ENCODE peak calls at places on chromosomes 3 and 15, in nine cellular contexts. One of them, this sample, is unnamed.

GRCh38 chr15:86231864-86232801 is 152.5 kb downstream of the AGBL1 start:
- DNase-seq in progenitor cell of endocrine pancreas: no peak
- DNase-seq in tibial nerve: no peak
- DNase-seq in BJ: no peak
- DNase-seq in ovary: no peak
- DNase-seq in osteocyte: no peak
- DNase-seq in CD4-positive, alpha-beta T cell: no peak
- DNase-seq in WTC11: peak
- DNase-seq in endothelial cell: peak
- DNase-seq in this sample: no peak

GRCh38 chr3:8525893-8526292 is 24.3 kb downstream of the LMCD1 start:
- DNase-seq in tibial nerve: no peak
- DNase-seq in BJ: no peak
- DNase-seq in osteocyte: no peak
- DNase-seq in CD4-positive, alpha-beta T cell: no peak
- DNase-seq in endothelial cell: no peak
- DNase-seq in progenitor cell of endocrine pancreas: no peak
- DNase-seq in WTC11: no peak
- DNase-seq in ovary: no peak
- DNase-seq in this sample: no peak

GRCh38 chr3:121870710-121871109 is 23.5 kb upstream of the SLC15A2 start:
- DNase-seq in endothelial cell: no peak
- DNase-seq in BJ: no peak
- DNase-seq in tibial nerve: no peak
- DNase-seq in ovary: no peak
- DNase-seq in WTC11: no peak
- DNase-seq in osteocyte: no peak
- DNase-seq in CD4-positive, alpha-beta T cell: no peak
- DNase-seq in progenitor cell of endocrine pancreas: no peak
- DNase-seq in this sample: no peak

GRCh38 chr3:9852528-9852927 is 8.7 kb upstream of the RPUSD3 start:
- DNase-seq in BJ: no peak
- DNase-seq in endothelial cell: no peak
- DNase-seq in WTC11: no peak
- DNase-seq in progenitor cell of endocrine pancreas: no peak
- DNase-seq in CD4-positive, alpha-beta T cell: no peak
- DNase-seq in ovary: no peak
- DNase-seq in tibial nerve: no peak
- DNase-seq in osteocyte: no peak
- DNase-seq in this sample: no peak

GRCh38 chr3:47250309-47251060 is 32.1 kb downstream of the KIF9 start:
- DNase-seq in tibial nerve: peak
- DNase-seq in ovary: no peak
- DNase-seq in BJ: no peak
- DNase-seq in CD4-positive, alpha-beta T cell: no peak
- DNase-seq in WTC11: peak
- DNase-seq in osteocyte: no peak
- DNase-seq in progenitor cell of endocrine pancreas: no peak
- DNase-seq in endothelial cell: peak
- DNase-seq in this sample: no peak

GRCh38 chr3:166570136-166570535 is 732.9 kb upstream of the BCHE start:
- DNase-seq in osteocyte: no peak
- DNase-seq in WTC11: no peak
- DNase-seq in ovary: no peak
- DNase-seq in tibial nerve: no peak
- DNase-seq in BJ: no peak
- DNase-seq in endothelial cell: no peak
- DNase-seq in progenitor cell of endocrine pancreas: no peak
- DNase-seq in CD4-positive, alpha-beta T cell: no peak
- DNase-seq in this sample: no peak

GRCh38 chr3:50607271-50608091 is 4.1 kb downstream of the CISH start:
- DNase-seq in ovary: no peak
- DNase-seq in progenitor cell of endocrine pancreas: no peak
- DNase-seq in WTC11: no peak
- DNase-seq in BJ: no peak
- DNase-seq in endothelial cell: no peak
- DNase-seq in osteocyte: no peak
- DNase-seq in tibial nerve: no peak
- DNase-seq in CD4-positive, alpha-beta T cell: no peak
- DNase-seq in this sample: no peak

GRCh38 chr15:35722506-35722905 is 176.5 kb upstream of the DPH6 start:
- DNase-seq in progenitor cell of endocrine pancreas: no peak
- DNase-seq in BJ: no peak
- DNase-seq in WTC11: no peak
- DNase-seq in ovary: no peak
- DNase-seq in tibial nerve: no peak
- DNase-seq in CD4-positive, alpha-beta T cell: no peak
- DNase-seq in osteocyte: no peak
- DNase-seq in endothelial cell: no peak
- DNase-seq in this sample: no peak

GRCh38 chr3:44969170-44969569 is 6.8 kb downstream of the ZDHHC3 start:
- DNase-seq in CD4-positive, alpha-beta T cell: no peak
- DNase-seq in BJ: no peak
- DNase-seq in tibial nerve: no peak
- DNase-seq in progenitor cell of endocrine pancreas: no peak
- DNase-seq in WTC11: no peak
- DNase-seq in ovary: no peak
- DNase-seq in endothelial cell: no peak
- DNase-seq in osteocyte: no peak
- DNase-seq in this sample: no peak

GRCh38 chr15:91866371-91866905 is 12.9 kb downstream of the SLCO3A1 start:
- DNase-seq in endothelial cell: no peak
- DNase-seq in tibial nerve: no peak
- DNase-seq in CD4-positive, alpha-beta T cell: no peak
- DNase-seq in WTC11: no peak
- DNase-seq in progenitor cell of endocrine pancreas: no peak
- DNase-seq in BJ: no peak
- DNase-seq in osteocyte: no peak
- DNase-seq in ovary: peak
- DNase-seq in this sample: no peak

GRCh38 chr3:2735392-2735894 is 374.7 kb downstream of the IL5RA start:
- DNase-seq in CD4-positive, alpha-beta T cell: no peak
- DNase-seq in ovary: no peak
- DNase-seq in WTC11: no peak
- DNase-seq in osteocyte: no peak
- DNase-seq in endothelial cell: no peak
- DNase-seq in BJ: no peak
- DNase-seq in tibial nerve: no peak
- DNase-seq in progenitor cell of endocrine pancreas: no peak
- DNase-seq in this sample: no peak

GRCh38 chr3:120182613-120183524 is 88.6 kb upstream of the GSK3B start:
- DNase-seq in BJ: no peak
- DNase-seq in WTC11: no peak
- DNase-seq in tibial nerve: no peak
- DNase-seq in CD4-positive, alpha-beta T cell: no peak
- DNase-seq in osteocyte: peak
- DNase-seq in progenitor cell of endocrine pancreas: no peak
- DNase-seq in ovary: no peak
- DNase-seq in endothelial cell: no peak
- DNase-seq in this sample: no peak

GRCh38 chr3:45677045-45677436 is 12.2 kb upstream of the SACM1L start:
- DNase-seq in progenitor cell of endocrine pancreas: no peak
- DNase-seq in osteocyte: no peak
- DNase-seq in ovary: peak
- DNase-seq in WTC11: no peak
- DNase-seq in CD4-positive, alpha-beta T cell: peak
- DNase-seq in tibial nerve: no peak
- DNase-seq in BJ: peak
- DNase-seq in endothelial cell: peak
- DNase-seq in this sample: no peak

GRCh38 chr3:54999801-55000200 is 71.9 kb upstream of the LRTM1 start:
- DNase-seq in WTC11: no peak
- DNase-seq in osteocyte: no peak
- DNase-seq in progenitor cell of endocrine pancreas: no peak
- DNase-seq in BJ: no peak
- DNase-seq in endothelial cell: no peak
- DNase-seq in ovary: no peak
- DNase-seq in tibial nerve: no peak
- DNase-seq in CD4-positive, alpha-beta T cell: no peak
- DNase-seq in this sample: no peak

GRCh38 chr15:67833504-67834248 is 6.2 kb downstream of the RNU6-1 start:
- DNase-seq in progenitor cell of endocrine pancreas: no peak
- DNase-seq in tibial nerve: no peak
- DNase-seq in ovary: no peak
- DNase-seq in WTC11: peak
- DNase-seq in osteocyte: peak
- DNase-seq in CD4-positive, alpha-beta T cell: peak
- DNase-seq in endothelial cell: peak
- DNase-seq in BJ: no peak
- DNase-seq in this sample: peak

GRCh38 chr3:7144696-7145308 is 283.9 kb downstream of the GRM7 start:
- DNase-seq in osteocyte: no peak
- DNase-seq in BJ: no peak
- DNase-seq in ovary: no peak
- DNase-seq in WTC11: peak
- DNase-seq in progenitor cell of endocrine pancreas: no peak
- DNase-seq in endothelial cell: peak
- DNase-seq in CD4-positive, alpha-beta T cell: no peak
- DNase-seq in tibial nerve: no peak
- DNase-seq in this sample: no peak

GRCh38 chr15:44971036-44971435 is 14.5 kb downstream of the TERB2 start:
- DNase-seq in BJ: no peak
- DNase-seq in endothelial cell: no peak
- DNase-seq in ovary: no peak
- DNase-seq in WTC11: no peak
- DNase-seq in CD4-positive, alpha-beta T cell: no peak
- DNase-seq in tibial nerve: no peak
- DNase-seq in osteocyte: no peak
- DNase-seq in progenitor cell of endocrine pancreas: no peak
- DNase-seq in this sample: no peak

GRCh38 chr3:52851348-52851747 is 16.5 kb upstream of the MUSTN1 start:
- DNase-seq in BJ: no peak
- DNase-seq in endothelial cell: peak
- DNase-seq in progenitor cell of endocrine pancreas: peak
- DNase-seq in ovary: no peak
- DNase-seq in WTC11: peak
- DNase-seq in osteocyte: no peak
- DNase-seq in CD4-positive, alpha-beta T cell: peak
- DNase-seq in tibial nerve: no peak
- DNase-seq in this sample: no peak

GRCh38 chr3:153829596-153830170 is 291.5 kb upstream of the ARHGEF26 start:
- DNase-seq in CD4-positive, alpha-beta T cell: no peak
- DNase-seq in tibial nerve: no peak
- DNase-seq in progenitor cell of endocrine pancreas: no peak
- DNase-seq in BJ: no peak
- DNase-seq in WTC11: no peak
- DNase-seq in endothelial cell: no peak
- DNase-seq in ovary: no peak
- DNase-seq in osteocyte: no peak
- DNase-seq in this sample: no peak

GRCh38 chr15:53716909-53717878 is 42.3 kb downstream of the WDR72 start:
- DNase-seq in osteocyte: no peak
- DNase-seq in tibial nerve: no peak
- DNase-seq in WTC11: no peak
- DNase-seq in progenitor cell of endocrine pancreas: no peak
- DNase-seq in endothelial cell: no peak
- DNase-seq in BJ: no peak
- DNase-seq in CD4-positive, alpha-beta T cell: no peak
- DNase-seq in ovary: no peak
- DNase-seq in this sample: no peak

GRCh38 chr3:194711913-194712312 is 26.2 kb downstream of the FAM43A start:
- DNase-seq in osteocyte: no peak
- DNase-seq in BJ: peak
- DNase-seq in progenitor cell of endocrine pancreas: no peak
- DNase-seq in ovary: no peak
- DNase-seq in tibial nerve: no peak
- DNase-seq in endothelial cell: no peak
- DNase-seq in CD4-positive, alpha-beta T cell: no peak
- DNase-seq in WTC11: no peak
- DNase-seq in this sample: no peak

GRCh38 chr15:69604050-69604378 is 151.4 kb downstream of the RPLP1 start:
- DNase-seq in endothelial cell: peak
- DNase-seq in CD4-positive, alpha-beta T cell: no peak
- DNase-seq in progenitor cell of endocrine pancreas: no peak
- DNase-seq in BJ: no peak
- DNase-seq in osteocyte: no peak
- DNase-seq in ovary: no peak
- DNase-seq in WTC11: peak
- DNase-seq in tibial nerve: no peak
- DNase-seq in this sample: no peak
- TF ChIP-seq CTCF in endothelial cell: no peak
- TF ChIP-seq CTCF in CD4-positive, alpha-beta T cell: no peak
- TF ChIP-seq CTCF in progenitor cell of endocrine pancreas: peak
- TF ChIP-seq CTCF in BJ: no peak
- TF ChIP-seq CTCF in osteocyte: no peak
- TF ChIP-seq CTCF in ovary: no peak
- TF ChIP-seq CTCF in WTC11: no peak
- TF ChIP-seq CTCF in tibial nerve: no peak
- TF ChIP-seq CTCF in this sample: no peak

GRCh38 chr3:59426851-59427565 is 377.2 kb upstream of the CFAP20DC start:
- DNase-seq in osteocyte: no peak
- DNase-seq in BJ: peak
- DNase-seq in tibial nerve: no peak
- DNase-seq in endothelial cell: no peak
- DNase-seq in progenitor cell of endocrine pancreas: no peak
- DNase-seq in CD4-positive, alpha-beta T cell: no peak
- DNase-seq in WTC11: no peak
- DNase-seq in ovary: no peak
- DNase-seq in this sample: no peak
- TF ChIP-seq CTCF in osteocyte: no peak
- TF ChIP-seq CTCF in BJ: no peak
- TF ChIP-seq CTCF in tibial nerve: no peak
- TF ChIP-seq CTCF in endothelial cell: no peak
- TF ChIP-seq CTCF in progenitor cell of endocrine pancreas: no peak
- TF ChIP-seq CTCF in CD4-positive, alpha-beta T cell: no peak
- TF ChIP-seq CTCF in WTC11: no peak
- TF ChIP-seq CTCF in ovary: no peak
- TF ChIP-seq CTCF in this sample: no peak

DNA sequence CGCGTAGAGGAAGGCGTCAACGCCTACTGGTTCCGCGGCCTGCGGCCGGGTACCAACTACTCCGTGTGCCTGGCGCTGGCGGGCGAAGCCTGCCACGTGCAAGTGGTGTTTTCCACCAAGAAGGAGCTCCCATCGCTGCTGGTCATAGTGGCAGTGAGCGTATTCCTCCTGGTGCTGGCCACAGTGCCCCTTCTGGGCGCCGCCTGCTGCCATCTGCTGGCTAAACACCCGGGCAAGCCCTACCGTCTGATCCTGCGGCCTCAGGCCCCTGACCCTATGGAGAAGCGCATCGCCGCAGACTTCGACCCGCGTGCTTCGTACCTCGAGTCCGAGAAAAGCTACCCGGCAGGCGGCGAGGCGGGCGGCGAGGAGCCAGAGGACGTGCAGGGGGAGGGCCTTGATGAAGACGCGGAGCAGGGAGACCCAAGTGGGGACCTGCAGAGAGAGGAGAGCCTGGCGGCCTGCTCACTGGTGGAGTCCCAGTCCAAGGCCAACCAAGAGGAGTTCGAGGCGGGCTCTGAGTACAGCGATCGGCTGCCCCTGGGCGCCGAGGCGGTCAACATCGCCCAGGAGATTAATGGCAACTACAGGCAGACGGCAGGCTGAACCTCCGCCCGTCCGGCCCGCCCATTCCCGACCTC is 4.1 kb downstream of the ISLR2 start:
- DNase-seq in WTC11: peak
- DNase-seq in BJ: no peak
- DNase-seq in ovary: peak
- DNase-seq in CD4-positive, alpha-beta T cell: no peak
- DNase-seq in osteocyte: no peak
- DNase-seq in tibial nerve: no peak
- DNase-seq in progenitor cell of endocrine pancreas: no peak
- DNase-seq in endothelial cell: peak
- DNase-seq in this sample: peak
- TF ChIP-seq CTCF in WTC11: peak
- TF ChIP-seq CTCF in BJ: peak
- TF ChIP-seq CTCF in ovary: no peak
- TF ChIP-seq CTCF in CD4-positive, alpha-beta T cell: no peak
- TF ChIP-seq CTCF in osteocyte: peak
- TF ChIP-seq CTCF in tibial nerve: peak
- TF ChIP-seq CTCF in progenitor cell of endocrine pancreas: peak
- TF ChIP-seq CTCF in endothelial cell: peak
- TF ChIP-seq CTCF in this sample: no peak

GRCh38 chr3:20668411-20668810 is 482.4 kb upstream of the SGO1 start:
- DNase-seq in WTC11: peak
- DNase-seq in tibial nerve: no peak
- DNase-seq in osteocyte: no peak
- DNase-seq in CD4-positive, alpha-beta T cell: no peak
- DNase-seq in progenitor cell of endocrine pancreas: no peak
- DNase-seq in ovary: no peak
- DNase-seq in endothelial cell: peak
- DNase-seq in BJ: no peak
- DNase-seq in this sample: no peak
- TF ChIP-seq CTCF in WTC11: no peak
- TF ChIP-seq CTCF in tibial nerve: no peak
- TF ChIP-seq CTCF in osteocyte: peak
- TF ChIP-seq CTCF in CD4-positive, alpha-beta T cell: no peak
- TF ChIP-seq CTCF in progenitor cell of endocrine pancreas: no peak
- TF ChIP-seq CTCF in ovary: no peak
- TF ChIP-seq CTCF in endothelial cell: no peak
- TF ChIP-seq CTCF in BJ: no peak
- TF ChIP-seq CTCF in this sample: no peak